ENCODE peak calls at places on chromosomes 11 and 22, in seven cellular contexts. M, W, E, R, H, B and G are unnamed samples.

GRCh38 chr11:2575611-2576051 is 124.2 kb downstream of the KCNQ1OT1 start:
- DNase-seq in M (no peak), W (no peak), E (peak), R (no peak), H (no peak), B (peak), G (no peak)

GRCh38 chr22:17087176-17088131 is 2.7 kb downstream of the IL17RA start:
- DNase-seq in M (peak), W (peak), E (peak), R (no peak), H (peak), B (no peak), G (no peak)

GRCh38 chr22:19805821-19806212 is 45.2 kb downstream of the TBX1 start:
- DNase-seq in M (no peak), W (no peak), E (no peak), R (no peak), H (no peak), B (peak), G (no peak)

GRCh38 chr22:48666620-48667019 is 1161.1 kb downstream of the BRD1 start:
- DNase-seq in M (no peak), W (no peak), E (no peak), R (no peak), H (no peak), B (no peak), G (no peak)

GRCh38 chr11:26841818-26842457 is 120.1 kb upstream of the SLC5A12 start:
- DNase-seq in M (peak), W (peak), E (no peak), R (no peak), H (peak), B (no peak), G (peak)

GRCh38 chr22:32378703-32379272 is 21.1 kb downstream of the RFPL3 start:
- DNase-seq in M (peak), W (peak), E (no peak), R (peak), H (peak), B (no peak), G (no peak)

GRCh38 chr22:38712496-38713207 is 6.9 kb downstream of the GTPBP1 start:
- DNase-seq in M (no peak), W (no peak), E (no peak), R (peak), H (no peak), B (no peak), G (no peak)

GRCh38 chr11:7020183-7020917 is at the start of the genes NLRP14 and ZNF214:
- DNase-seq in M (peak), W (peak), E (peak), R (peak), H (peak), B (peak), G (peak)

GRCh38 chr11:78371221-78371899 is 46.3 kb downstream of the GAB2 start:
- DNase-seq in M (no peak), W (no peak), E (no peak), R (no peak), H (no peak), B (no peak), G (no peak)

GRCh38 chr11:42972741-42973140 is 339.1 kb upstream of the API5 start:
- DNase-seq in M (no peak), W (no peak), E (no peak), R (no peak), H (no peak), B (no peak), G (no peak)

DNA sequence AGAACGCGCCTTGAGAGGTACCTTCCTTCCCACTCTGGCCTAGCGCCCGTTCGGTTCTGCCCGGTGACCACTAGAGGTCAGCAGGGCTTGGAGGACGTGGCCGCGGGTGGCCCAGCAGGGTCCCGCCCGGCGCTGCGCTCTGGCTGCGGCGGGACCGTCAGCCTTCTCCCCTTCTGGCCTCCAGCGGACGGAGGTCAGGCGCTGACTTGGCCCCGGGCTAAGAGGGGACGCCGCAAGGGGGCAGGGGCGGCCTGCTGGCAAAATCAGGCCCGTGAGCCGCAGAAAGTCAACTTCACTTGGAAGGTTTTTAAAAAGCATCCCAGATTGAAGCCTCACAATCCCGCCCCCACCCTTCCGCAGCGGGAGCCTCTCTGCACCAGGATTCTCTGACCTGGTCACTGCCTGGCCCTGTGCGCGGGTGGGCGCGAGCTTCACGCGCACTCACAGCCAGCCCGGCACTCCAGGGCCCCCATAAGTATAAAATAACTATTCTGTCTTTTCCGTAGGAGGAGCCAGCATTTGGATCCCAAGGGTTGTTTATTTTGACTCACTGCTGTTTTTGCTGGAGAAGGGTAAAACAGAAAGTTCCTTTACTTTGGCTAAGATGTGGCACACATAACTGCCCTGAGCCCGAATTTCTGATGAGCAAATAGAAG is 23.2 kb upstream of the ZBTB16 start:
- DNase-seq in M (peak), W (peak), E (peak), R (peak), H (no peak), B (peak), G (no peak)
- H3K4me3 ChIP-seq in M (peak), W (peak), E (peak), R (no peak), H (peak), B (peak), G (no peak)

GRCh38 chr22:33922268-33922667 is 2.0 kb upstream of the LARGE1 start:
- DNase-seq in M (peak), W (no peak), E (peak), R (peak), H (peak), B (no peak), G (no peak)
- TF ChIP-seq CTCF in M (no peak), W (no peak), E (no peak), R (no peak), H (no peak), B (no peak), G (no peak)

GRCh38 chr11:64745523-64746328 is 1.8 kb upstream of the RASGRP2 start:
- DNase-seq in M (peak), W (peak), E (peak), R (peak), H (peak), B (peak), G (no peak)
- H3K4me3 ChIP-seq in M (peak), W (peak), E (peak), R (peak), H (peak), B (peak), G (peak)

GRCh38 chr11:62715150-62716130 is 8.0 kb downstream of the GNG3 start:
- DNase-seq in M (no peak), W (no peak), E (peak), R (no peak), H (no peak), B (no peak), G (no peak)
- TF ChIP-seq CTCF in M (no peak), W (no peak), E (no peak), R (no peak), H (no peak), B (no peak), G (no peak)

GRCh38 chr11:130420478-130421198 is 7.8 kb downstream of the ADAMTS8 start:
- DNase-seq in M (peak), W (peak), E (no peak), R (no peak), H (no peak), B (no peak), G (no peak)
- H3K4me3 ChIP-seq in M (no peak), W (no peak), E (no peak), R (no peak), H (no peak), B (no peak), G (no peak)

DNA sequence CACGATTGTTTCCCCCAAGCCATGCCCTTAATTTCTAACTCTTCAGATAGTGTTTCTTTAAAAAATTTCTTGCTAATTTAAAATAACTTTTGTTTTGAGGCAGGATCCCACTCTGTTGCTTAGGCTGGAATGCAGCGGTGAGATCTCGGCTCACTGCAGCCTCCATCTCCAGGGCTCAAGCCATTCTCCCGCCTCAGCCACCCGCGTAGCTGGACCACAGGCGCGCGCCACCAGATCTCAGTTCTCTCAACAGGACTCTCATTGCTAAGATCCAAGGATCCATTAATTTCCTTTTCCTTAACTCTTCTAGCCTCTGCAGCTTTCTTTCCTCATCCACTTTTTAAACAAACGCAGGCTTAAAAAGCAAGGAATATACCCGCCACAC is 323 bp upstream of the MED17 start:
- DNase-seq in M (no peak), W (no peak), E (no peak), R (no peak), H (no peak), B (no peak), G (no peak)
- TF ChIP-seq CTCF in M (no peak), W (no peak), E (no peak), R (no peak), H (no peak), B (no peak), G (no peak)

GRCh38 chr11:74460065-74460464 is 7.3 kb downstream of the KCNE3 start:
- DNase-seq in M (no peak), W (no peak), E (no peak), R (no peak), H (no peak), B (no peak), G (no peak)
- H3K4me3 ChIP-seq in M (no peak), W (no peak), E (no peak), R (no peak), H (no peak), B (peak), G (no peak)

GRCh38 chr11:15580775-15581095 is 466.0 kb downstream of the INSC start:
- DNase-seq in M (no peak), W (no peak), E (no peak), R (no peak), H (no peak), B (no peak), G (no peak)
- TF ChIP-seq CTCF in M (no peak), W (no peak), E (no peak), R (no peak), H (no peak), B (no peak), G (no peak)

DNA sequence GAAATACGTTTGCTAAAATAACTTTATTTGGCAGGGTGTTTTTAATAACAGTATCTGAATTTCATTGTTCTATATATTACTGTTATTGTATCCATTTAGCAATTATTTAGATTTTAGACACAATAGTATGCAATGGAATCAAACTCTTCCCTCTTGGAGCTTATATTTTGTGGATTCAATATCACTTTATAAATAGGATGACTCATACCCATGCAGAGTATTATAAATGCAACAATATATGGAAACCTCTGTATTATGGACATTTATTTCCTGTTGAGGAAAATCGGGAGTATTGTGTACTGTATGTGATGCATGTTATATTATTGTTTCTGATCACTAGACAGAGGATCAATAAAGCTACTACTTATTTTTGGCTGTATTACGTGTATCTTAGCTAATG is 721 bp downstream of the METTL15 start:
- DNase-seq in M (no peak), W (no peak), E (no peak), R (no peak), H (no peak), B (no peak), G (no peak)
- H3K4me3 ChIP-seq in M (no peak), W (peak), E (peak), R (peak), H (peak), B (peak), G (peak)